ENCODE peak calls at places on chromosomes 13 and 19, in nine cellular contexts. L, J, C, H, Y, N, D, R and M are unnamed samples.

GRCh38 chr13:37701306-37701705 is 102.7 kb upstream of the POSTN start:
- DNase-seq in L (peak), R (no peak), N (no peak), Y (no peak), H (no peak), C (no peak), J (no peak), D (no peak), M (peak)

GRCh38 chr13:99908129-99908805 is 63.3 kb downstream of the ZIC5 start:
- DNase-seq in J (peak), C (no peak), N (no peak), L (no peak), H (peak), Y (no peak), D (no peak), R (no peak), M (peak)

GRCh38 chr19:48726573-48726972 is 7.0 kb upstream of the MAMSTR start:
- DNase-seq in C (no peak), D (no peak), Y (no peak), L (no peak), H (no peak), N (no peak), R (peak), J (no peak), M (no peak)

GRCh38 chr13:44308352-44308751 is 65.3 kb upstream of the SERP2 start:
- DNase-seq in H (no peak), C (no peak), N (no peak), Y (no peak), R (no peak), D (no peak), J (no peak), L (no peak), M (no peak)

GRCh38 chr19:37979547-37980082 is 72.6 kb downstream of the SIPA1L3 start:
- DNase-seq in D (no peak), R (no peak), L (no peak), Y (peak), J (no peak), H (no peak), N (no peak), C (no peak), M (no peak)

GRCh38 chr19:5914946-5915781 is 1.1 kb downstream of the CAPS start:
- DNase-seq in J (no peak), Y (no peak), N (no peak), D (no peak), C (no peak), H (peak), R (no peak), L (no peak), M (no peak)

GRCh38 chr19:23527797-23528196 is 132.5 kb upstream of the ZNF91 start:
- DNase-seq in Y (no peak), C (no peak), D (no peak), L (no peak), R (no peak), H (no peak), J (no peak), N (no peak), M (no peak)

GRCh38 chr19:53424968-53425597 is 6.7 kb upstream of the ZNF761 start:
- DNase-seq in R (no peak), L (peak), N (peak), J (peak), Y (no peak), C (peak), D (peak), H (peak), M (peak)

GRCh38 chr13:64992314-64992713 is 2237.8 kb downstream of the PCDH9 start:
- DNase-seq in R (no peak), D (no peak), J (no peak), H (no peak), N (no peak), C (no peak), Y (no peak), L (no peak), M (peak)

GRCh38 chr19:39183100-39183499 is 13.7 kb upstream of the NCCRP1 start:
- DNase-seq in C (no peak), N (no peak), J (no peak), R (no peak), H (no peak), D (no peak), L (no peak), Y (no peak), M (no peak)

GRCh38 chr19:28686741-28687140 is 526.2 kb downstream of the UQCRFS1 start:
- DNase-seq in Y (no peak), D (no peak), H (no peak), C (no peak), J (no peak), L (no peak), R (peak), N (no peak), M (peak)

GRCh38 chr13:30043631-30043925 is 193.2 kb upstream of the UBL3 start:
- DNase-seq in L (no peak), C (no peak), D (no peak), Y (no peak), R (no peak), H (no peak), J (no peak), N (no peak), M (no peak)

GRCh38 chr19:4391701-4392543 is 8.4 kb downstream of the SH3GL1 start:
- DNase-seq in C (peak), H (peak), N (peak), J (no peak), R (no peak), Y (no peak), L (peak), D (no peak), M (peak)

GRCh38 chr19:2542341-2543069 is 66.6 kb downstream of the GADD45B start:
- DNase-seq in L (no peak), H (peak), Y (no peak), R (no peak), D (no peak), N (peak), C (no peak), J (no peak), M (peak)

GRCh38 chr19:14072535-14073231 is at the start of gene MISP3:
- DNase-seq in N (no peak), R (no peak), H (peak), D (no peak), J (peak), C (peak), Y (no peak), L (peak), M (peak)

GRCh38 chr19:33418461-33418860 is 45.0 kb downstream of the CEBPG start:
- DNase-seq in C (no peak), R (no peak), N (no peak), J (no peak), D (no peak), L (no peak), H (no peak), Y (no peak), M (no peak)

GRCh38 chr13:21076265-21076653 is 14.9 kb upstream of the LATS2 start:
- DNase-seq in N (no peak), J (no peak), H (no peak), R (no peak), C (no peak), D (no peak), Y (no peak), L (no peak), M (peak)

GRCh38 chr13:107585466-107585865 is 629.9 kb downstream of the LIG4 start:
- DNase-seq in D (no peak), Y (no peak), H (no peak), J (no peak), C (no peak), N (no peak), R (no peak), L (no peak), M (peak)

GRCh38 chr13:27638521-27638920 is 16.8 kb downstream of the POLR1D start:
- DNase-seq in C (no peak), L (no peak), N (no peak), D (no peak), Y (no peak), R (no peak), H (no peak), J (no peak), M (peak)

GRCh38 chr13:98482476-98483444 is 94.1 kb downstream of the STK24 start:
- DNase-seq in C (peak), J (peak), D (peak), Y (peak), H (peak), N (no peak), R (no peak), L (peak), M (peak)

GRCh38 chr19:21308778-21309177 is 20.4 kb downstream of the ZNF708 start:
- DNase-seq in C (no peak), D (no peak), L (no peak), N (no peak), H (no peak), Y (no peak), R (no peak), J (no peak), M (no peak)

GRCh38 chr13:46607768-46608553 is 55.0 kb downstream of the LRCH1 start:
- DNase-seq in D (no peak), R (no peak), J (peak), Y (no peak), H (no peak), L (no peak), C (no peak), N (no peak), M (no peak)

GRCh38 chr13:26895081-26895807 is 134.7 kb upstream of the GPR12 start:
- DNase-seq in D (no peak), C (no peak), N (no peak), R (no peak), L (no peak), Y (no peak), J (no peak), H (no peak), M (peak)

GRCh38 chr19:5403968-5404640 is 51.1 kb upstream of the ZNRF4 start:
- DNase-seq in C (no peak), J (peak), R (no peak), H (peak), D (peak), N (peak), Y (peak), L (peak), M (peak)

GRCh38 chr13:29815336-29815735 is 35.1 kb downstream of the UBL3 start:
- DNase-seq in J (no peak), N (no peak), R (no peak), D (no peak), C (no peak), L (no peak), H (no peak), Y (no peak), M (no peak)

GRCh38 chr13:59690857-59691500 is 472.7 kb downstream of the DIAPH3 start:
- DNase-seq in L (no peak), J (no peak), H (no peak), D (no peak), R (no peak), C (no peak), Y (no peak), N (no peak), M (peak)

GRCh38 chr13:110443633-110444225 is 117.8 kb downstream of the RAB20 start:
- DNase-seq in J (no peak), D (no peak), C (no peak), R (no peak), L (no peak), H (no peak), Y (no peak), N (no peak), M (peak)

GRCh38 chr19:4636151-4636717 is 3.1 kb upstream of the TNFAIP8L1 start:
- DNase-seq in Y (peak), J (peak), R (no peak), C (peak), D (peak), L (peak), N (peak), H (peak), M (peak)

GRCh38 chr19:44636439-44637389 is 7.0 kb upstream of the PVR start:
- DNase-seq in H (no peak), C (no peak), Y (no peak), J (no peak), D (no peak), N (no peak), L (no peak), R (no peak), M (no peak)

GRCh38 chr19:27997069-27997468 is 1215.9 kb downstream of the UQCRFS1 start:
- DNase-seq in H (no peak), D (no peak), J (no peak), C (no peak), Y (no peak), R (no peak), N (no peak), L (no peak), M (no peak)

GRCh38 chr19:34217952-34218817 is 36.2 kb upstream of the GARRE1 start:
- DNase-seq in J (no peak), R (peak), L (peak), N (peak), D (no peak), H (no peak), Y (peak), C (peak), M (peak)

GRCh38 chr19:10601999-10602329 is 14.9 kb upstream of the AP1M2 start:
- DNase-seq in H (peak), J (no peak), N (no peak), C (no peak), D (no peak), Y (no peak), R (no peak), L (no peak), M (no peak)

GRCh38 chr19:6070179-6071102 is 39.9 kb downstream of the RFX2 start:
- DNase-seq in D (no peak), H (no peak), L (no peak), J (peak), R (no peak), N (no peak), C (no peak), Y (no peak), M (no peak)